ENCODE peak calls at places on chromosome 12, in four cellular contexts. V is heart left ventricle, W is Peyer's patch, H is adrenal gland. G is an unnamed sample.

GRCh38 chr12:21655594-21655993 is 2.0 kb downstream of the LDHB start:
- DNase-seq in W (no peak), H (no peak), V (no peak), G (no peak)

GRCh38 chr12:50325890-50326391 is 42.6 kb upstream of the LIMA1 start:
- DNase-seq in H (no peak), W (no peak), V (no peak), G (no peak)

GRCh38 chr12:114799574-114800487 is 115.9 kb upstream of the TBX3 start:
- DNase-seq in H (peak), V (peak), W (peak), G (no peak)

GRCh38 chr12:107325075-107325474 is 231.7 kb upstream of the CRY1 start:
- DNase-seq in W (no peak), H (no peak), V (no peak), G (no peak)

GRCh38 chr12:14239350-14239934 is 126.0 kb upstream of the ATF7IP start:
- DNase-seq in H (peak), V (peak), W (no peak), G (no peak)

GRCh38 chr12:10170199-10170598 is 1.7 kb downstream of the OLR1 start:
- DNase-seq in W (no peak), H (no peak), V (no peak), G (no peak)

GRCh38 chr12:70549340-70550179 is 87.7 kb downstream of the PTPRB start:
- DNase-seq in V (no peak), W (no peak), H (no peak), G (no peak)

GRCh38 chr12:21379218-21379617 is 6.5 kb downstream of the IAPP start:
- DNase-seq in H (no peak), W (no peak), V (no peak), G (no peak)

GRCh38 chr12:111767362-111768158 is 827 bp downstream of the ALDH2 start:
- DNase-seq in W (peak), V (no peak), H (no peak), G (no peak)

GRCh38 chr12:4954632-4955354 is 45.1 kb downstream of the KCNA1 start:
- DNase-seq in H (no peak), W (no peak), V (no peak), G (no peak)

GRCh38 chr12:7060353-7060954 is at the start of gene C1S:
- DNase-seq in H (peak), V (peak), W (no peak), G (peak)

GRCh38 chr12:49296034-49296835 is 1.3 kb downstream of the PRPH start:
- DNase-seq in H (peak), V (no peak), W (peak), G (peak)

GRCh38 chr12:130086248-130086647 is 76.0 kb upstream of the FZD10 start:
- DNase-seq in V (no peak), H (no peak), W (no peak), G (no peak)

GRCh38 chr12:79397609-79398008 is 293.2 kb downstream of the PAWR start:
- DNase-seq in H (no peak), W (no peak), V (no peak), G (no peak)

GRCh38 chr12:107497231-107497630 is 188.4 kb upstream of the PWP1 start:
- DNase-seq in V (no peak), W (no peak), H (no peak), G (no peak)

GRCh38 chr12:24751181-24751580 is 197.7 kb downstream of the BCAT1 start:
- DNase-seq in H (no peak), W (no peak), V (no peak), G (no peak)

GRCh38 chr12:7501031-7501585 is 2.5 kb downstream of the CD163 start:
- DNase-seq in H (no peak), W (no peak), V (no peak), G (no peak)

GRCh38 chr12:98425859-98426258 is 89.5 kb upstream of the TMPO start:
- DNase-seq in W (no peak), V (no peak), H (no peak), G (no peak)

GRCh38 chr12:1741154-1741949 is 50.5 kb downstream of the ADIPOR2 start:
- DNase-seq in H (no peak), W (no peak), V (no peak), G (no peak)

GRCh38 chr12:27751386-27752047 is 28.5 kb upstream of the KLHL42 start:
- DNase-seq in V (no peak), H (peak), W (peak), G (no peak)

GRCh38 chr12:69044887-69045286 is 111.9 kb upstream of the CPM start:
- DNase-seq in H (no peak), V (no peak), W (no peak), G (no peak)

GRCh38 chr12:54213084-54213483 is 24.3 kb upstream of the SMUG1 start:
- DNase-seq in H (no peak), W (peak), V (no peak), G (no peak)
- TF ChIP-seq CTCF in H (no peak), W (no peak), V (no peak), G (no peak)

DNA sequence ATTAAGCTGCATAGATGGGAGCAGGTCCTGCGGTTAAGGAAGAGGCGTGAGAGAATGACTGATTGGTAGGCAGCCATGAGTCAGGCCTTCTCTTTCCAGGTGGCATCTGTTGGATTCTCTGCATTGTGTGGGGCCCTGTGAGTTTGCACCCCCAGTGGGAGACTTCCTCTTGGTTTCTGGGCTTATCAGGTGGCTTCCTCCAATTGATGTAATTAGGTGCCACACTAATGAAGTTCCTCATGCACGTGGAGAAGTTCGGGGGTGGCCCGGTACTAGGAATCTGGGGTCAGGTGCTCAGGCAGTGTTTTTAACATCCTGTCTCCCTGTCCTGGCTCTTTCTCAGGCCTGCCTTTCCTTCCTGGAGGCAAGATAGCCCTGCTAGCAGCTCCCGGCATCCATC is 765.1 kb upstream of the TMEM132C start:
- DNase-seq in W (no peak), V (no peak), H (no peak), G (no peak)
- TF ChIP-seq CTCF in W (no peak), V (no peak), H (no peak), G (no peak)

GRCh38 chr12:102961488-102961801 is 4.0 kb downstream of the ASCL1 start:
- DNase-seq in W (no peak), V (no peak), H (no peak), G (no peak)

GRCh38 chr12:102962532-102962931 is 5.1 kb downstream of the ASCL1 start:
- DNase-seq in H (no peak), W (no peak), V (no peak), G (no peak)

GRCh38 chr12:102962986-102963385 is 5.5 kb downstream of the ASCL1 start:
- DNase-seq in V (no peak), H (no peak), W (no peak), G (no peak)

GRCh38 chr12:102959391-102959790 is 1.9 kb downstream of the ASCL1 start:
- DNase-seq in V (no peak), H (no peak), W (no peak), G (no peak)

GRCh38 chr12:102960766-102961487 is 3.5 kb downstream of the ASCL1 start:
- DNase-seq in W (no peak), V (no peak), H (no peak), G (no peak)
- TF ChIP-seq CTCF in W (no peak), V (no peak), H (no peak), G (no peak)

GRCh38 chr12:76080729-76081415 is 3.6 kb downstream of the NAP1L1 start:
- DNase-seq in V (no peak), W (no peak), H (no peak), G (no peak)
- TF ChIP-seq CTCF in V (no peak), W (no peak), H (no peak), G (no peak)

GRCh38 chr12:16359512-16360491 is 12.4 kb downstream of the MGST1 start:
- DNase-seq in H (peak), V (peak), W (peak), G (peak)
- TF ChIP-seq CTCF in H (peak), V (no peak), W (peak), G (peak)

GRCh38 chr12:15532364-15532977 is 210.2 kb downstream of the PTPRO start:
- DNase-seq in V (no peak), H (no peak), W (no peak), G (no peak)
- TF ChIP-seq CTCF in V (peak), H (peak), W (peak), G (no peak)

GRCh38 chr12:119840617-119841016 is 36.5 kb downstream of the CIT start:
- DNase-seq in W (no peak), H (no peak), V (no peak), G (no peak)

GRCh38 chr12:119838781-119839180 is 38.3 kb downstream of the CIT start:
- DNase-seq in H (no peak), W (no peak), V (no peak), G (no peak)

GRCh38 chr12:119829439-119829838 is 47.7 kb downstream of the CIT start:
- DNase-seq in H (no peak), V (no peak), W (no peak), G (no peak)

GRCh38 chr12:119839201-119839600 is 37.9 kb downstream of the CIT start:
- DNase-seq in V (no peak), H (no peak), W (no peak), G (no peak)

GRCh38 chr12:119835068-119835467 is 42.1 kb downstream of the CIT start:
- DNase-seq in V (no peak), H (no peak), W (no peak), G (no peak)
- TF ChIP-seq CTCF in V (no peak), H (no peak), W (no peak), G (no peak)